ENCODE peak calls at places on chromosomes 4 and X, in ten cellular contexts. D is choroid plexus epithelial cell, Q is AG04450, B is endothelial cell, N is endodermal cell, W is AG09309, M is heart left ventricle, V is AG09319, U is RWPE1, R is transverse colon. L is an unnamed sample.

GRCh38 chr4:125440814-125441213 is 126.1 kb downstream of the FAT4 start:
- DNase-seq in D (no peak), Q (no peak), B (no peak), N (no peak), W (no peak), M (no peak), V (no peak), U (no peak), R (no peak), L (no peak)

GRCh38 chrX:152821145-152821765 is 9.3 kb downstream of the CETN2 start:
- DNase-seq in D (peak), Q (no peak), B (peak), N (peak), W (no peak), M (no peak), V (no peak), U (peak), R (peak), L (peak)

GRCh38 chr4:130214268-130214667 is 1118.3 kb downstream of the C4orf33 start:
- DNase-seq in D (no peak), Q (no peak), B (no peak), N (no peak), W (no peak), M (no peak), V (no peak), U (no peak), R (no peak), L (no peak)

GRCh38 chr4:18844726-18845125 is 823.2 kb upstream of the LCORL start:
- DNase-seq in D (peak), Q (no peak), B (no peak), N (no peak), W (no peak), M (no peak), V (no peak), U (no peak), R (no peak), L (peak)

GRCh38 chrX:44785652-44786051 is 58.2 kb upstream of the DUSP21 start:
- DNase-seq in D (no peak), Q (peak), B (no peak), N (no peak), W (peak), M (no peak), V (peak), U (peak), R (no peak), L (peak)

GRCh38 chrX:42824541-42824940 is 46.6 kb upstream of the PPP1R2C start:
- DNase-seq in D (no peak), Q (no peak), B (no peak), N (no peak), W (no peak), M (no peak), V (no peak), U (no peak), R (no peak), L (no peak)

GRCh38 chr4:146439999-146440398 is 81.7 kb downstream of the SLC10A7 start:
- DNase-seq in D (peak), Q (no peak), B (no peak), N (no peak), W (no peak), M (no peak), V (no peak), U (no peak), R (no peak), L (no peak)

GRCh38 chrX:109954955-109955354 is 48.0 kb upstream of the TMEM164 start:
- DNase-seq in D (no peak), Q (no peak), B (no peak), N (no peak), W (no peak), M (no peak), V (no peak), U (no peak), R (no peak), L (peak)

GRCh38 chrX:153029875-153030274 is 26.4 kb upstream of the PNMA3 start:
- DNase-seq in D (peak), Q (no peak), B (no peak), N (no peak), W (no peak), M (no peak), V (no peak), U (no peak), R (no peak), L (no peak)

GRCh38 chr4:170591076-170591475 is 501.3 kb upstream of the AADAT start:
- DNase-seq in D (peak), Q (no peak), B (no peak), N (no peak), W (no peak), M (no peak), V (no peak), U (no peak), R (no peak), L (no peak)

GRCh38 chr4:168124008-168124641 is 31.8 kb downstream of the ANXA10 start:
- DNase-seq in D (peak), Q (peak), B (no peak), N (no peak), W (no peak), M (no peak), V (no peak), U (peak), R (no peak), L (peak)

GRCh38 chrX:48747415-48748026 is 14.0 kb upstream of the GLOD5 start:
- DNase-seq in D (no peak), Q (no peak), B (no peak), N (peak), W (no peak), M (no peak), V (no peak), U (no peak), R (no peak), L (no peak)

GRCh38 chr4:11912886-11913285 is 484.2 kb upstream of the HS3ST1 start:
- DNase-seq in D (no peak), Q (no peak), B (no peak), N (no peak), W (no peak), M (no peak), V (no peak), U (peak), R (no peak), L (peak)

GRCh38 chr4:10079951-10080873 is 36.4 kb downstream of the WDR1 start:
- DNase-seq in D (no peak), Q (no peak), B (no peak), N (no peak), W (no peak), M (no peak), V (no peak), U (no peak), R (no peak), L (no peak)

GRCh38 chrX:54442790-54443189 is 2.6 kb downstream of the TSR2 start:
- DNase-seq in D (no peak), Q (no peak), B (no peak), N (no peak), W (no peak), M (no peak), V (no peak), U (no peak), R (no peak), L (no peak)
- TF ChIP-seq CTCF in D (no peak), Q (no peak), B (no peak), N (no peak), W (no peak), M (no peak), V (no peak), U (no peak), R (no peak), L (no peak)

DNA sequence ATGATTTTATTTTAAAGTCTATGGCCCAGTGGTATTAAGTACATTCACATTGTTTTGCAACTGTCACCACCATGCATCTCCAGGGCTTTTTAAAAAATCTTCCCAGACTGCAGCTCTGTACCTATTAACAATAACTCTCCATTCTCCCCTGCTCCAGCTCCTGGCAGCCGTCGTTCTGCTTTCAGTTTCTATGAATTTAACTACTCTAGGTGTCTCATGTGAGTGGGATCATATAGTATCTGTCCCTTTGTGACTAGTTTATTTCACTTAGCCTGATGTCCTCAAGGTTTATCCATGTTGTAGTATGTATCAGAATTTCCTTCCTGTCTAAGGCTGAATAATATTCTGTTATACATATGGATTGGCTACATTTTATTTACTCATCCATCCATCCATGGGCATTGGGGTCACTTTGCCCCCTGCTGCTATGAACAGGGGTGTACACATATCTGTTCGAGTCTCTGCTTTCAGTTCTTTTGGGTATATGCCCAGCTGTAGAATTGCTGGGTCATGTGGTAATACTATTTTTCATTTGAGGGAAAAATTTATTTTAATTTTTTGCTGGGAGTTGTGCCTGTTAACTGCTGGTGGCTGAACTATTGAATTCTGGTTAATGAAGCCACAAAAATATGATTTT is 131.3 kb downstream of the ARHGAP10 start:
- DNase-seq in D (no peak), Q (no peak), B (no peak), N (no peak), W (no peak), M (no peak), V (no peak), U (no peak), R (no peak), L (no peak)
- TF ChIP-seq CTCF in D (no peak), Q (peak), B (no peak), N (no peak), W (no peak), M (no peak), V (peak), U (no peak), R (no peak), L (no peak)

GRCh38 chr4:105895609-105896460 is 564 bp downstream of the NPNT start:
- DNase-seq in D (no peak), Q (no peak), B (peak), N (peak), W (no peak), M (peak), V (no peak), U (peak), R (peak), L (no peak)
- TF ChIP-seq CTCF in D (no peak), Q (no peak), B (peak), N (peak), W (no peak), M (no peak), V (no peak), U (peak), R (peak), L (no peak)

GRCh38 chr4:52107745-52108144 is 56.6 kb downstream of the SPATA18 start:
- DNase-seq in D (peak), Q (no peak), B (no peak), N (no peak), W (no peak), M (no peak), V (no peak), U (no peak), R (no peak), L (no peak)
- TF ChIP-seq CTCF in D (peak), Q (no peak), B (peak), N (peak), W (peak), M (no peak), V (peak), U (no peak), R (no peak), L (no peak)

L was measured in MCF 10A.